ENCODE peak calls at places on chromosomes 7 and 10, in ten cellular contexts. K is KBM-7; I is iPS DF 19.7; A is HTR-8/SVneo; H is GM04504; M is RWPE1; R is GM12878; D is left lung; G is T-helper 2 cell; S is activated naive CD8-positive, alpha-beta T cell treated with anti-CD3 and anti-CD28 coated beads for 36 hours. L is an unnamed sample.
A peak's percentile ranks its signal among the peaks of the same experiment; 100 is the strongest.

GRCh38 chr7:81676105-81676811 is 93.6 kb downstream of the HGF start:
- DNase-seq in K (no peak), A (no peak), R (no peak), M (no peak), H (no peak), D (no peak), G (no peak), S (no peak), I (no peak), L (no peak)

GRCh38 chr7:38383281-38383680 is 109.8 kb upstream of the TARP start:
- DNase-seq in I (no peak), R (no peak), M (no peak), S (no peak), A (no peak), K (no peak), G (no peak), D (no peak), H (no peak), L (no peak)

GRCh38 chr7:129610709-129611245 is 743 bp upstream of the NRF1 start:
- DNase-seq in A (no peak), M (no peak), R (no peak), G (no peak), S (no peak), H (no peak), K (no peak), D (no peak), I (no peak), L (no peak)

GRCh38 chr7:91034459-91035368 is 229.5 kb upstream of the FZD1 start:
- DNase-seq in D (no peak), M (peak; percentile 7), H (peak; percentile 41), A (peak; percentile 9), R (no peak), K (peak; percentile 51), S (no peak), G (no peak), I (no peak), L (no peak)

GRCh38 chr10:6583447-6583846 is 3.4 kb upstream of the PRKCQ start:
- DNase-seq in S (peak; percentile 83), I (no peak), R (no peak), H (no peak), K (no peak), D (no peak), G (peak; percentile 36), A (no peak), M (no peak), L (no peak)

GRCh38 chr7:41816111-41816510 is 113.2 kb upstream of the INHBA start:
- DNase-seq in H (no peak), S (peak; percentile 18), I (no peak), G (no peak), A (no peak), M (no peak), R (peak; percentile 51), D (no peak), K (peak; percentile 96), L (no peak)

GRCh38 chr7:2157473-2158279 is 75.1 kb downstream of the MAD1L1 start:
- DNase-seq in G (no peak), S (no peak), R (no peak), A (no peak), K (no peak), I (no peak), M (no peak), H (peak; percentile 68), D (peak; percentile 70), L (peak; percentile 42)

GRCh38 chr10:90111671-90112070 is 410.3 kb downstream of the KIF20B start:
- DNase-seq in S (no peak), G (no peak), K (no peak), M (peak; percentile 14), H (no peak), I (no peak), R (no peak), D (no peak), A (no peak), L (no peak)